ENCODE peak calls at places on chromosome 16, in four cellular contexts. Y, D, N and X are unnamed samples.

GRCh38 chr16:84794626-84795025 is 25.2 kb upstream of the CRISPLD2 start:
- DNase-seq in N (no peak), D (no peak), Y (peak), X (no peak)

GRCh38 chr16:3838600-3839401 is 41.7 kb downstream of the CREBBP start:
- DNase-seq in N (no peak), D (no peak), Y (no peak), X (no peak)

GRCh38 chr16:59170065-59170712 is 436.1 kb upstream of the GOT2 start:
- DNase-seq in Y (peak), D (no peak), N (no peak), X (no peak)

GRCh38 chr16:81626181-81626674 is 152.9 kb upstream of the PLCG2 start:
- DNase-seq in N (no peak), Y (no peak), D (peak), X (no peak)

GRCh38 chr16:85963746-85964370 is 64.9 kb downstream of the IRF8 start:
- DNase-seq in N (no peak), Y (peak), D (no peak), X (no peak)

GRCh38 chr16:15545544-15545943 is 97.4 kb downstream of the MARF1 start:
- DNase-seq in D (no peak), Y (no peak), N (no peak), X (no peak)

GRCh38 chr16:84323626-84324025 is 28.9 kb downstream of the WFDC1 start:
- DNase-seq in Y (no peak), D (no peak), N (no peak), X (no peak)

GRCh38 chr16:52861614-52862022 is 191.1 kb downstream of the CHD9NB start:
- DNase-seq in Y (peak), N (no peak), D (no peak), X (no peak)

GRCh38 chr16:16146380-16147315 is 76.6 kb downstream of the ABCC6 start:
- DNase-seq in N (no peak), Y (no peak), D (no peak), X (no peak)

GRCh38 chr16:50573947-50574751 is 26.0 kb downstream of the NKD1 start:
- DNase-seq in D (no peak), Y (no peak), N (no peak), X (no peak)

GRCh38 chr16:11256657-11257130 is 690 bp upstream of the SOCS1 start:
- DNase-seq in N (no peak), D (peak), Y (peak), X (peak)

GRCh38 chr16:48099455-48099854 is 56.3 kb downstream of the ABCC12 start:
- DNase-seq in N (no peak), D (no peak), Y (no peak), X (no peak)

GRCh38 chr16:29950806-29951461 is 10.9 kb upstream of the TMEM219 start:
- DNase-seq in D (no peak), N (no peak), Y (no peak), X (no peak)

GRCh38 chr16:5381481-5381880 is 283.9 kb upstream of the EEF2KMT start:
- DNase-seq in D (no peak), N (no peak), Y (no peak), X (no peak)

GRCh38 chr16:31064882-31065461 is 9.1 kb downstream of the ZNF668 start:
- DNase-seq in N (no peak), Y (peak), D (no peak), X (peak)

GRCh38 chr16:23406546-23407240 is 46.3 kb downstream of the COG7 start:
- DNase-seq in Y (no peak), N (no peak), D (no peak), X (no peak)

GRCh38 chr16:11585460-11586374 is 1.0 kb downstream of the LITAF start:
- DNase-seq in N (no peak), Y (peak), D (no peak), X (no peak)

GRCh38 chr16:29665294-29666077 is 2.4 kb downstream of the SPN start:
- DNase-seq in N (no peak), D (peak), Y (no peak), X (no peak)

GRCh38 chr16:56625140-56625942 is at the start of gene MT1E:
- DNase-seq in D (peak), N (peak), Y (peak), X (peak)

GRCh38 chr16:68590201-68590994 is 51.3 kb downstream of the ZFP90 start:
- DNase-seq in Y (peak), D (peak), N (peak), X (no peak)

GRCh38 chr16:69310479-69311114 is 553 bp upstream of the VPS4A start:
- DNase-seq in Y (no peak), D (no peak), N (no peak), X (no peak)